ENCODE peak calls at places on chromosomes 3 and 15, in five cellular contexts. R is AG09319; W is mammary epithelial cell; P is stimulated activated CD4-positive, alpha-beta T cell treated with anti-CD3 and anti-CD28 coated beads, Interleukin-1b, Interleukin-23, amount 100 ng/mL, for 24 hours; N is NCI-H2029. A is an unnamed sample.

GRCh38 chr3:196726788-196727675 is 12.6 kb upstream of the PAK2 start:
- DNase-seq in R (no peak), W (peak), P (no peak), N (no peak), A (no peak)

GRCh38 chr3:11288786-11289637 is 16.8 kb downstream of the ATG7 start:
- DNase-seq in R (peak), W (peak), P (no peak), N (no peak), A (no peak)

GRCh38 chr3:14047027-14047426 is 77.6 kb downstream of the CHCHD4 start:
- DNase-seq in R (no peak), W (no peak), P (no peak), N (no peak), A (no peak)

GRCh38 chr3:61788623-61789507 is 227.5 kb downstream of the PTPRG start:
- DNase-seq in R (no peak), W (no peak), P (no peak), N (no peak), A (no peak)

GRCh38 chr3:126685493-126685892 is 18.5 kb upstream of the CHCHD6 start:
- DNase-seq in R (no peak), W (no peak), P (no peak), N (no peak), A (no peak)

GRCh38 chr15:78125267-78125666 is 6.0 kb downstream of the CIB2 start:
- DNase-seq in R (no peak), W (no peak), P (no peak), N (no peak), A (no peak)

GRCh38 chr3:140834266-140835037 is 107.2 kb upstream of the SLC25A36 start:
- DNase-seq in R (no peak), W (peak), P (no peak), N (no peak), A (no peak)

GRCh38 chr15:81498314-81498713 is 124.3 kb upstream of the TMC3 start:
- DNase-seq in R (no peak), W (no peak), P (no peak), N (no peak), A (no peak)

GRCh38 chr3:160981217-160981938 is 123.8 kb downstream of the B3GALNT1 start:
- DNase-seq in R (no peak), W (no peak), P (no peak), N (no peak), A (no peak)

GRCh38 chr15:78618064-78618463 is 2.7 kb downstream of the CHRNA3 start:
- DNase-seq in R (no peak), W (no peak), P (no peak), N (no peak), A (no peak)

GRCh38 chr3:60703956-60704736 is 547.1 kb downstream of the FHIT start:
- DNase-seq in R (no peak), W (peak), P (no peak), N (no peak), A (no peak)

GRCh38 chr3:71208273-71209095 is 375.0 kb downstream of the FOXP1 start:
- DNase-seq in R (no peak), W (no peak), P (no peak), N (peak), A (peak)

GRCh38 chr3:110174908-110175307 is 837.6 kb upstream of the DPPA4 start:
- DNase-seq in R (no peak), W (no peak), P (no peak), N (no peak), A (no peak)

GRCh38 chr3:38136272-38136806 is 588 bp downstream of the ACAA1 start:
- DNase-seq in R (no peak), W (peak), P (no peak), N (no peak), A (no peak)

GRCh38 chr3:197364410-197365071 is 66.1 kb upstream of the DLG1 start:
- DNase-seq in R (no peak), W (no peak), P (no peak), N (peak), A (no peak)

GRCh38 chr15:39598958-39599845 is 18.3 kb downstream of the THBS1 start:
- DNase-seq in R (peak), W (peak), P (no peak), N (no peak), A (no peak)